ENCODE peak calls at places on chromosome 6, in five cellular contexts. D is anterior cingulate cortex; A is foreskin melanocyte; Z is CD4-positive, alpha-beta memory T cell; N is stromal cell of bone marrow. U is an unnamed sample.

GRCh38 chr6:159969921-159970320 is 1.0 kb downstream of the IGF2R start:
- DNase-seq in Z (peak), N (no peak), A (peak), D (no peak), U (peak)

GRCh38 chr6:129748212-129748900 is 38.4 kb upstream of the ARHGAP18 start:
- DNase-seq in N (no peak), Z (peak), A (no peak), D (no peak), U (no peak)

GRCh38 chr6:170010665-170011232 is 259.3 kb downstream of the ERMARD start:
- DNase-seq in A (no peak), N (no peak), D (no peak), Z (no peak), U (no peak)

GRCh38 chr6:33785766-33786165 is 3.2 kb downstream of the LEMD2 start:
- DNase-seq in Z (no peak), A (peak), N (no peak), D (no peak), U (peak)

GRCh38 chr6:139370707-139371345 is 3.6 kb downstream of the CITED2 start:
- DNase-seq in N (no peak), A (no peak), Z (no peak), D (no peak), U (no peak)

GRCh38 chr6:93900142-93900541 is 480.8 kb upstream of the EPHA7 start:
- DNase-seq in N (no peak), A (no peak), Z (no peak), D (no peak), U (no peak)

GRCh38 chr6:43286995-43287716 is 10.9 kb upstream of the SLC22A7 start:
- DNase-seq in D (no peak), N (no peak), A (no peak), Z (no peak), U (no peak)

GRCh38 chr6:56091159-56091869 is 156.1 kb downstream of the COL21A1 start:
- DNase-seq in Z (no peak), N (peak), D (no peak), A (peak), U (peak)

GRCh38 chr6:109816452-109817374 is 125.6 kb downstream of the FIG4 start:
- DNase-seq in N (no peak), D (no peak), A (no peak), Z (no peak), U (no peak)

GRCh38 chr6:165852676-165853075 is 189.6 kb upstream of the PDE10A start:
- DNase-seq in D (no peak), A (no peak), Z (no peak), N (no peak), U (no peak)

GRCh38 chr6:32666420-32667300 is at the start of gene HLA-DQB1:
- DNase-seq in A (peak), Z (peak), D (peak), N (peak), U (peak)

GRCh38 chr6:87944541-87944954 is 103.1 kb upstream of the SPACA1 start:
- DNase-seq in N (peak), A (no peak), Z (no peak), D (no peak), U (peak)

GRCh38 chr6:80006541-80006940 is 2.1 kb downstream of the TTK start:
- DNase-seq in Z (no peak), N (no peak), D (no peak), A (no peak), U (no peak)

GRCh38 chr6:84486526-84486925 is 259.1 kb upstream of the CEP162 start:
- DNase-seq in Z (no peak), D (no peak), A (no peak), N (no peak), U (no peak)

GRCh38 chr6:10589429-10589727 is 68.2 kb downstream of the GCNT2 start:
- DNase-seq in D (no peak), N (no peak), A (no peak), Z (no peak), U (no peak)

GRCh38 chr6:97322811-97323210 is 39.8 kb upstream of the MMS22L start:
- DNase-seq in N (peak), D (no peak), A (no peak), Z (no peak), U (peak)

GRCh38 chr6:72784581-72784980 is 162.7 kb downstream of the KCNQ5 start:
- DNase-seq in A (no peak), D (no peak), N (peak), Z (no peak), U (peak)

GRCh38 chr6:41748542-41748941 is 1.3 kb upstream of the PGC start:
- DNase-seq in D (no peak), N (no peak), A (no peak), Z (no peak), U (no peak)

GRCh38 chr6:92647630-92648029 is 771.7 kb downstream of the EPHA7 start:
- DNase-seq in A (no peak), N (no peak), Z (no peak), D (no peak), U (no peak)

GRCh38 chr6:105135056-105135455 is 44.8 kb downstream of the POPDC3 start:
- DNase-seq in Z (no peak), N (peak), D (no peak), A (no peak), U (peak)

GRCh38 chr6:90375681-90376439 is 79.2 kb upstream of the BACH2 start:
- DNase-seq in D (no peak), N (peak), Z (no peak), A (peak), U (peak)

GRCh38 chr6:155274533-155274932 is 10.7 kb downstream of the CLDN20 start:
- DNase-seq in A (no peak), D (no peak), N (peak), Z (no peak), U (peak)

GRCh38 chr6:53794073-53794719 is 609 bp upstream of the LRRC1 start:
- DNase-seq in Z (peak), N (peak), D (peak), A (no peak), U (peak)

GRCh38 chr6:83193747-83194582 is 808 bp downstream of the RWDD2A start:
- DNase-seq in D (no peak), Z (peak), A (no peak), N (no peak), U (peak)

GRCh38 chr6:34056301-34056700 is 89.6 kb downstream of the GRM4 start:
- DNase-seq in Z (no peak), A (peak), D (no peak), N (no peak), U (peak)

GRCh38 chr6:95091823-95092436 is 485.4 kb upstream of the MANEA start:
- DNase-seq in N (peak), A (peak), Z (no peak), D (no peak), U (peak)

GRCh38 chr6:28212510-28213212 is 12.4 kb upstream of the ZSCAN9 start:
- DNase-seq in Z (no peak), A (peak), N (peak), D (no peak), U (peak)

GRCh38 chr6:44227138-44227770 is 3.9 kb downstream of the SLC29A1 start:
- DNase-seq in A (no peak), Z (no peak), D (no peak), N (no peak), U (no peak)

U was measured in AG20443.